ENCODE peak calls at places on chromosomes 1 and 21, in five cellular contexts. P is T-helper 2 cell, J is fibroblast of villous mesenchyme, C is GF-D8, M is posterior cingulate gyrus. A is an unnamed sample.

GRCh38 chr1:79371802-79372201 is 365.3 kb upstream of the ADGRL4 start:
- DNase-seq in P (no peak), J (no peak), C (no peak), M (no peak), A (no peak)

GRCh38 chr1:236058141-236058626 is 6.7 kb downstream of the NID1 start:
- DNase-seq in P (no peak), J (peak; percentile 72), C (no peak), M (no peak), A (no peak)

GRCh38 chr1:173768827-173769226 is 54.0 kb downstream of the KLHL20 start:
- DNase-seq in P (no peak), J (no peak), C (no peak), M (no peak), A (no peak)

GRCh38 chr1:53658489-53659230 is 80.3 kb downstream of the GLIS1 start:
- DNase-seq in P (no peak), J (no peak), C (no peak), M (no peak), A (no peak)

GRCh38 chr1:226951286-226952120 is 11.4 kb downstream of the COQ8A start:
- DNase-seq in P (no peak), J (no peak), C (no peak), M (no peak), A (no peak)

GRCh38 chr21:32184485-32184884 is 94.4 kb downstream of the MIS18A start:
- DNase-seq in P (no peak), J (no peak), C (no peak), M (no peak), A (no peak)

GRCh38 chr1:74771913-74772515 is 39.1 kb downstream of the TYW3 start:
- DNase-seq in P (no peak), J (peak; percentile 52), C (no peak), M (no peak), A (no peak)

GRCh38 chr1:160675641-160676410 is 29.0 kb upstream of the SLAMF1 start:
- DNase-seq in P (peak; percentile 66), J (peak; percentile 56), C (peak; percentile 20), M (peak; percentile 54), A (peak; percentile 77)

GRCh38 chr1:170929835-170930554 is 5.3 kb upstream of the MROH9 start:
- DNase-seq in P (no peak), J (peak; percentile 59), C (peak; percentile 10), M (no peak), A (no peak)

GRCh38 chr1:121522061-121522759 is 337.4 kb downstream of the SRGAP2C start:
- DNase-seq in P (no peak), J (no peak), C (no peak), M (no peak), A (no peak)

GRCh38 chr1:212637902-212638301 is 29.3 kb downstream of the ATF3 start:
- DNase-seq in P (no peak), J (peak; percentile 53), C (no peak), M (no peak), A (no peak)